ENCODE peak calls at places on chromosomes 12 and 14, in four cellular contexts. One of them, this sample, is unnamed.

GRCh38 chr14:61703342-61704129 is 8.2 kb downstream of the HIF1A start:
- DNase-seq in IMR-90: no peak
- DNase-seq in AG10803: no peak
- DNase-seq in effector memory CD4-positive, alpha-beta T cell: no peak
- DNase-seq in this sample: peak; percentile 33

GRCh38 chr12:123033392-123034021 is 53.0 kb downstream of the ARL6IP4 start:
- DNase-seq in IMR-90: no peak
- DNase-seq in AG10803: no peak
- DNase-seq in effector memory CD4-positive, alpha-beta T cell: no peak
- DNase-seq in this sample: no peak

GRCh38 chr12:109112720-109113465 is 3.5 kb upstream of the ACACB start:
- DNase-seq in effector memory CD4-positive, alpha-beta T cell: no peak
- DNase-seq in AG10803: no peak
- DNase-seq in IMR-90: no peak
- DNase-seq in this sample: no peak

GRCh38 chr12:123237646-123238329 is 4.6 kb downstream of the MTRFR start:
- DNase-seq in IMR-90: peak; percentile 64
- DNase-seq in AG10803: peak; percentile 66
- DNase-seq in effector memory CD4-positive, alpha-beta T cell: peak; percentile 52
- DNase-seq in this sample: peak; percentile 82

GRCh38 chr14:23080474-23080873 is 14.5 kb downstream of the ACIN1 start:
- DNase-seq in IMR-90: no peak
- DNase-seq in AG10803: no peak
- DNase-seq in effector memory CD4-positive, alpha-beta T cell: no peak
- DNase-seq in this sample: no peak

GRCh38 chr12:80752464-80752863 is 35.8 kb downstream of the MYF5 start:
- DNase-seq in IMR-90: peak; percentile 35
- DNase-seq in effector memory CD4-positive, alpha-beta T cell: no peak
- DNase-seq in AG10803: no peak
- DNase-seq in this sample: no peak

GRCh38 chr14:89473979-89474378 is 56.9 kb upstream of the FOXN3 start:
- DNase-seq in AG10803: peak; percentile 14
- DNase-seq in effector memory CD4-positive, alpha-beta T cell: no peak
- DNase-seq in IMR-90: peak; percentile 92
- DNase-seq in this sample: no peak

GRCh38 chr14:95953111-95953724 is 76.6 kb downstream of the TUNAR start:
- DNase-seq in effector memory CD4-positive, alpha-beta T cell: no peak
- DNase-seq in IMR-90: no peak
- DNase-seq in AG10803: no peak
- DNase-seq in this sample: peak; percentile 4

GRCh38 chr14:72891666-72892102 is 2.2 kb downstream of the DPF3 start:
- DNase-seq in AG10803: no peak
- DNase-seq in effector memory CD4-positive, alpha-beta T cell: no peak
- DNase-seq in IMR-90: no peak
- DNase-seq in this sample: no peak

GRCh38 chr12:31591308-31591901 is 469 bp upstream of the DENND5B start:
- DNase-seq in IMR-90: no peak
- DNase-seq in AG10803: peak; percentile 25
- DNase-seq in effector memory CD4-positive, alpha-beta T cell: no peak
- DNase-seq in this sample: peak; percentile 41

GRCh38 chr14:105060751-105061427 is 4.3 kb downstream of the GPR132 start:
- DNase-seq in effector memory CD4-positive, alpha-beta T cell: no peak
- DNase-seq in IMR-90: no peak
- DNase-seq in AG10803: no peak
- DNase-seq in this sample: no peak

GRCh38 chr14:32011225-32011624 is 65.9 kb upstream of the ARHGAP5 start:
- DNase-seq in AG10803: no peak
- DNase-seq in effector memory CD4-positive, alpha-beta T cell: no peak
- DNase-seq in IMR-90: no peak
- DNase-seq in this sample: no peak

GRCh38 chr12:110039085-110039807 is 9.1 kb downstream of the C12orf76 start:
- DNase-seq in IMR-90: peak; percentile 98
- DNase-seq in AG10803: peak; percentile 99
- DNase-seq in effector memory CD4-positive, alpha-beta T cell: no peak
- DNase-seq in this sample: peak; percentile 95

GRCh38 chr14:23727566-23728335 is 91.6 kb downstream of the DHRS2 start:
- DNase-seq in IMR-90: peak; percentile 26
- DNase-seq in effector memory CD4-positive, alpha-beta T cell: no peak
- DNase-seq in AG10803: peak; percentile 62
- DNase-seq in this sample: peak; percentile 42

GRCh38 chr12:116202433-116202832 is 75.1 kb downstream of the MED13L start:
- DNase-seq in IMR-90: no peak
- DNase-seq in AG10803: peak; percentile 20
- DNase-seq in effector memory CD4-positive, alpha-beta T cell: no peak
- DNase-seq in this sample: no peak

GRCh38 chr12:49671051-49671765 is 36.0 kb downstream of the FMNL3 start:
- DNase-seq in IMR-90: no peak
- DNase-seq in effector memory CD4-positive, alpha-beta T cell: peak; percentile 61
- DNase-seq in AG10803: no peak
- DNase-seq in this sample: no peak

GRCh38 chr12:49568442-49568776 is 467 bp upstream of the MCRS1 start:
- DNase-seq in AG10803: no peak
- DNase-seq in IMR-90: no peak
- DNase-seq in effector memory CD4-positive, alpha-beta T cell: no peak
- DNase-seq in this sample: no peak

GRCh38 chr12:97968641-97969171 is 506.1 kb downstream of the RMST start:
- DNase-seq in IMR-90: no peak
- DNase-seq in AG10803: no peak
- DNase-seq in effector memory CD4-positive, alpha-beta T cell: no peak
- DNase-seq in this sample: no peak

GRCh38 chr14:51564986-51565604 is 86.6 kb upstream of the FRMD6 start:
- DNase-seq in effector memory CD4-positive, alpha-beta T cell: no peak
- DNase-seq in IMR-90: no peak
- DNase-seq in AG10803: peak; percentile 28
- DNase-seq in this sample: no peak

GRCh38 chr14:90451953-90452352 is 55.1 kb downstream of the CALM1 start:
- DNase-seq in IMR-90: no peak
- DNase-seq in effector memory CD4-positive, alpha-beta T cell: no peak
- DNase-seq in AG10803: no peak
- DNase-seq in this sample: no peak

GRCh38 chr12:6827437-6827894 is 741 bp upstream of the P3H3 start:
- DNase-seq in AG10803: peak; percentile 71
- DNase-seq in effector memory CD4-positive, alpha-beta T cell: no peak
- DNase-seq in IMR-90: peak; percentile 79
- DNase-seq in this sample: peak; percentile 80

GRCh38 chr14:105394714-105395537 is 3.4 kb upstream of the TEX22 start:
- DNase-seq in AG10803: no peak
- DNase-seq in effector memory CD4-positive, alpha-beta T cell: no peak
- DNase-seq in IMR-90: no peak
- DNase-seq in this sample: no peak

GRCh38 chr12:31966558-31967205 is 7.5 kb downstream of the RESF1 start:
- DNase-seq in AG10803: peak; percentile 1
- DNase-seq in effector memory CD4-positive, alpha-beta T cell: no peak
- DNase-seq in IMR-90: no peak
- DNase-seq in this sample: no peak

GRCh38 chr12:59719701-59720100 is 123.9 kb downstream of the SLC16A7 start:
- DNase-seq in effector memory CD4-positive, alpha-beta T cell: no peak
- DNase-seq in IMR-90: no peak
- DNase-seq in AG10803: no peak
- DNase-seq in this sample: no peak

GRCh38 chr14:60515244-60515695 is 6.3 kb downstream of the SIX6 start:
- DNase-seq in AG10803: no peak
- DNase-seq in effector memory CD4-positive, alpha-beta T cell: no peak
- DNase-seq in IMR-90: no peak
- DNase-seq in this sample: no peak

GRCh38 chr12:76255281-76255680 is 92.9 kb downstream of the BBS10 start:
- DNase-seq in AG10803: no peak
- DNase-seq in IMR-90: no peak
- DNase-seq in effector memory CD4-positive, alpha-beta T cell: no peak
- DNase-seq in this sample: no peak

GRCh38 chr12:121805800-121806555 is 2.2 kb downstream of the SETD1B start:
- DNase-seq in AG10803: no peak
- DNase-seq in IMR-90: no peak
- DNase-seq in effector memory CD4-positive, alpha-beta T cell: no peak
- DNase-seq in this sample: no peak

GRCh38 chr14:68692916-68693771 is 99.7 kb downstream of the ZFP36L1 start:
- DNase-seq in AG10803: peak; percentile 94
- DNase-seq in effector memory CD4-positive, alpha-beta T cell: no peak
- DNase-seq in IMR-90: peak; percentile 82
- DNase-seq in this sample: peak; percentile 80

GRCh38 chr12:83802011-83802410 is 1110.6 kb downstream of the SLC6A15 start:
- DNase-seq in effector memory CD4-positive, alpha-beta T cell: no peak
- DNase-seq in IMR-90: no peak
- DNase-seq in AG10803: peak; percentile 4
- DNase-seq in this sample: no peak

DNA sequence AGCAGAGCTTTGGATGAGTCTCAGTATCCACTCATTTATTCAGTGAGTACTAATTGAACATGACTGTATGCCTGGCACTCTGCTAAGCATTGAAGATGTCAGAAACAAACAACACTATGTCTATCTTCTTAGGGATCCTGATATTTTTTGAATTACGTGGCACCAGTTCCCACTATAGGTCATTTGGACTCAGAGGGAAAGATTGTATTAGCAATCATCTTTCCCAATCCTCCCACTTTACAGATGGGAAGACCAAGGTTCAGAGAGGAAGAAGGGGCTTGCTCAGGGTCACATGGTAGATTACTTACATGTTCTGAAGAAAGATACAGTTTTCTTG is 292.0 kb upstream of the TBX3 start:
- DNase-seq in IMR-90: no peak
- DNase-seq in effector memory CD4-positive, alpha-beta T cell: no peak
- DNase-seq in AG10803: peak; percentile 34
- DNase-seq in this sample: no peak
- H3K4me3 ChIP-seq in IMR-90: no peak overlapping the region
- H3K4me3 ChIP-seq in effector memory CD4-positive, alpha-beta T cell: no peak overlapping the region
- H3K4me3 ChIP-seq in AG10803: no peak overlapping the region
- H3K4me3 ChIP-seq in this sample: no peak overlapping the region

GRCh38 chr14:30874120-30874998 is at the start of gene COCH:
- DNase-seq in effector memory CD4-positive, alpha-beta T cell: no peak
- DNase-seq in AG10803: no peak
- DNase-seq in IMR-90: no peak
- DNase-seq in this sample: no peak

GRCh38 chr14:30875788-30876053 is 1.4 kb downstream of the COCH start:
- DNase-seq in IMR-90: no peak
- DNase-seq in effector memory CD4-positive, alpha-beta T cell: no peak
- DNase-seq in AG10803: no peak
- DNase-seq in this sample: no peak

GRCh38 chr14:30876692-30877091 is 2.3 kb downstream of the COCH start:
- DNase-seq in AG10803: no peak
- DNase-seq in IMR-90: no peak
- DNase-seq in effector memory CD4-positive, alpha-beta T cell: no peak
- DNase-seq in this sample: no peak

GRCh38 chr14:30873308-30874119 is 845 bp upstream of the COCH start:
- DNase-seq in effector memory CD4-positive, alpha-beta T cell: no peak
- DNase-seq in IMR-90: no peak
- DNase-seq in AG10803: no peak
- DNase-seq in this sample: no peak

GRCh38 chr14:30874999-30875787 is 834 bp downstream of the COCH start:
- DNase-seq in IMR-90: no peak
- DNase-seq in AG10803: no peak
- DNase-seq in effector memory CD4-positive, alpha-beta T cell: no peak
- DNase-seq in this sample: no peak
- H3K4me3 ChIP-seq in IMR-90: peak overlapping the region; percentile 38
- H3K4me3 ChIP-seq in AG10803: no peak overlapping the region
- H3K4me3 ChIP-seq in effector memory CD4-positive, alpha-beta T cell: peak overlapping the region; percentile 56
- H3K4me3 ChIP-seq in this sample: peak overlapping the region; percentile 48

DNA sequence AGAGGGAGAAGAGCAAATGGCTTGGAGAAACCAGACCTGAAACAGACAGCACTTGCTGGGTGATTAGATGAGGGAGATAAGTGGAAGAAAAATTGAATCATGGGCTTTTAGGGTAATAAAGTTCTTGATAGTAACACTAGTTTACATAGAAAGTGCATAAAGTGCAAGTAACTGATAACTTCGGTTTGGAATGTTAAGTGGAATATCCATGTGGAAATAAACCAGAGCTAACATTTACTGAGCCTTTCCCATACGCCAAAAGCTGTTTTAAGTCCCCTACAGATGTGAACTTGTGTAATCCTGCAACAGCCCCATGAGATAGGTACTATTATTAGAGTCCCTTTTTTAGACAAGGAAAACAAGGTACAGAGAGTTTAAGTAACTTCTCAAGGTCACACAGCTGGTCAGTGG is 77.1 kb upstream of the NUDT4 start:
- DNase-seq in AG10803: no peak
- DNase-seq in IMR-90: no peak
- DNase-seq in effector memory CD4-positive, alpha-beta T cell: no peak
- DNase-seq in this sample: no peak
- H3K4me3 ChIP-seq in AG10803: no peak overlapping the region
- H3K4me3 ChIP-seq in IMR-90: no peak overlapping the region
- H3K4me3 ChIP-seq in effector memory CD4-positive, alpha-beta T cell: no peak overlapping the region
- H3K4me3 ChIP-seq in this sample: no peak overlapping the region

GRCh38 chr14:102594514-102595175 is 2.2 kb downstream of the RCOR1 start:
- DNase-seq in IMR-90: peak; percentile 69
- DNase-seq in effector memory CD4-positive, alpha-beta T cell: peak; percentile 19
- DNase-seq in AG10803: peak; percentile 62
- DNase-seq in this sample: peak; percentile 73
- H3K4me3 ChIP-seq in IMR-90: peak overlapping the region; percentile 99
- H3K4me3 ChIP-seq in effector memory CD4-positive, alpha-beta T cell: peak overlapping the region; percentile 80
- H3K4me3 ChIP-seq in AG10803: peak overlapping the region; percentile 80
- H3K4me3 ChIP-seq in this sample: peak overlapping the region; percentile 82

DNA sequence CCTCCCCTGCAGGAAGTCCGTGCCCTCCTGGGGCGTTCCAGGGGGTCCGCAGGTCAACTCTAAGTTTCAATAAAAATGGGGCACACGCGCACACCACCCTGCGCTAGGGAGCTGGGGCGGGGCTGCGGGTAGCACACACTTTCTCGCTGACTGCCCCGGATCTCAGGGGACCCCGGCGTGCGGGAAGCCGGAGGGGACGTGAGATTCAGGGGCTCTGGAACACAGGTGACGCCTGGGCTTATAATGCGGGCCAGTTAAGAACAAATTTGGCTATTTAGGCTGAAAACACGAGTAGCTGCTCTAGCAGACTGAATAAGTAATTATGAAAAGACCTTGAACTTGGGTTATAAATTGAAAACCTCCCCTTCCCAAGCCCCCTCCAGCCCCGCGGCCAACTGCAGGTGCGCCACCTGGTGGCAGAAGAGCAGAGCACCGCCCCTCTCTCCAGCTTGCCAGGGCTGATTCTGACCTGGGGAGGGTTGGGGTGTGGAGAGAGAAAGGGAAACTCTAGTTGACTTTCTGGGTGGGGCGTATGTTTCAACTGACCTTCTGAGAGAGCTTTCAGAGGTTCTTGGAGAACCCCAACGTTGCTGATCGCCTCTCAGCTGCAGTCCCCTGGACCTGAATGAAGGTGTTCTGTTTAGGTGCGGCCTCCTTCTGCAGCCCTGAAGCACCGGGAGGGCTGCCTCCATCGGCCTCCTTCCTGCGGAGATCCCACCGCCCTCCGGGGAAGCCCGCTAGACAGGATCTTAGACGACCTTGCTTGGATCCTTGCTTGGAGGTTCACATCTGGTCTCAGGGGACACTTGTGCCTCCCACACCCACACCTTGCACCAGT is 118.4 kb upstream of the EVL start:
- DNase-seq in IMR-90: no peak
- DNase-seq in effector memory CD4-positive, alpha-beta T cell: peak; percentile 19
- DNase-seq in AG10803: no peak
- DNase-seq in this sample: no peak
- H3K4me3 ChIP-seq in IMR-90: no peak overlapping the region
- H3K4me3 ChIP-seq in effector memory CD4-positive, alpha-beta T cell: peak overlapping the region; percentile 12
- H3K4me3 ChIP-seq in AG10803: no peak overlapping the region
- H3K4me3 ChIP-seq in this sample: no peak overlapping the region